ENCODE peak calls at places on chromosome 11, in eight cellular contexts. One of them, this sample, is unnamed.

GRCh38 chr11:57514538-57515331 is 767 bp downstream of the SLC43A1 start:
- DNase-seq in AG10803: peak; percentile 21
- DNase-seq in stimulated activated CD4-positive, alpha-beta T cell treated with anti-CD3 and anti-CD28 coated beads, Interleukin-1b, Interleukin-23, amount 100 ng/mL, for 24 hours: peak; percentile 51
- DNase-seq in left cardiac atrium: peak; percentile 75
- DNase-seq in stimulated activated CD8-positive, alpha-beta memory T cell treated with anti-CD3 and anti-CD28 coated beads, Interleukin-15, amount 100 ng/mL, for 24 hours: peak; percentile 17
- DNase-seq in activated T-helper 2 cell treated with anti-CD3 and anti-CD28 coated beads, Interferon-gamma antibody, Interleukin-2, Interleukin-4, amounts not matched to agents 10 μg/mL and 5 μg/mL and 100 μg/mL, durations not matched to agents 14 hours and 24 hours and 36 hours: peak; percentile 44
- DNase-seq in left ventricle myocardium superior: peak; percentile 79
- DNase-seq in fibroblast of the conjunctiva: no peak
- DNase-seq in this sample: no peak

GRCh38 chr11:73172992-73173656 is 31.0 kb upstream of the FCHSD2 start:
- DNase-seq in AG10803: no peak
- DNase-seq in stimulated activated CD8-positive, alpha-beta memory T cell treated with anti-CD3 and anti-CD28 coated beads, Interleukin-15, amount 100 ng/mL, for 24 hours: no peak
- DNase-seq in activated T-helper 2 cell treated with anti-CD3 and anti-CD28 coated beads, Interferon-gamma antibody, Interleukin-2, Interleukin-4, amounts not matched to agents 10 μg/mL and 5 μg/mL and 100 μg/mL, durations not matched to agents 14 hours and 24 hours and 36 hours: no peak
- DNase-seq in left cardiac atrium: no peak
- DNase-seq in left ventricle myocardium superior: no peak
- DNase-seq in stimulated activated CD4-positive, alpha-beta T cell treated with anti-CD3 and anti-CD28 coated beads, Interleukin-1b, Interleukin-23, amount 100 ng/mL, for 24 hours: no peak
- DNase-seq in fibroblast of the conjunctiva: no peak
- DNase-seq in this sample: no peak

GRCh38 chr11:101180481-101180880 is 50.9 kb upstream of the PGR start:
- DNase-seq in activated T-helper 2 cell treated with anti-CD3 and anti-CD28 coated beads, Interferon-gamma antibody, Interleukin-2, Interleukin-4, amounts not matched to agents 10 μg/mL and 5 μg/mL and 100 μg/mL, durations not matched to agents 14 hours and 24 hours and 36 hours: no peak
- DNase-seq in fibroblast of the conjunctiva: no peak
- DNase-seq in stimulated activated CD4-positive, alpha-beta T cell treated with anti-CD3 and anti-CD28 coated beads, Interleukin-1b, Interleukin-23, amount 100 ng/mL, for 24 hours: no peak
- DNase-seq in stimulated activated CD8-positive, alpha-beta memory T cell treated with anti-CD3 and anti-CD28 coated beads, Interleukin-15, amount 100 ng/mL, for 24 hours: no peak
- DNase-seq in left cardiac atrium: no peak
- DNase-seq in left ventricle myocardium superior: no peak
- DNase-seq in AG10803: no peak
- DNase-seq in this sample: no peak

GRCh38 chr11:132520199-132520598 is 1012.1 kb downstream of the OPCML start:
- DNase-seq in stimulated activated CD4-positive, alpha-beta T cell treated with anti-CD3 and anti-CD28 coated beads, Interleukin-1b, Interleukin-23, amount 100 ng/mL, for 24 hours: no peak
- DNase-seq in left cardiac atrium: no peak
- DNase-seq in stimulated activated CD8-positive, alpha-beta memory T cell treated with anti-CD3 and anti-CD28 coated beads, Interleukin-15, amount 100 ng/mL, for 24 hours: no peak
- DNase-seq in AG10803: peak; percentile 56
- DNase-seq in left ventricle myocardium superior: no peak
- DNase-seq in fibroblast of the conjunctiva: no peak
- DNase-seq in activated T-helper 2 cell treated with anti-CD3 and anti-CD28 coated beads, Interferon-gamma antibody, Interleukin-2, Interleukin-4, amounts not matched to agents 10 μg/mL and 5 μg/mL and 100 μg/mL, durations not matched to agents 14 hours and 24 hours and 36 hours: no peak
- DNase-seq in this sample: no peak

GRCh38 chr11:2419638-2420501 is 19.3 kb downstream of the TSSC4 start:
- DNase-seq in left cardiac atrium: peak; percentile 82
- DNase-seq in stimulated activated CD4-positive, alpha-beta T cell treated with anti-CD3 and anti-CD28 coated beads, Interleukin-1b, Interleukin-23, amount 100 ng/mL, for 24 hours: no peak
- DNase-seq in AG10803: peak; percentile 76
- DNase-seq in left ventricle myocardium superior: peak; percentile 89
- DNase-seq in fibroblast of the conjunctiva: peak; percentile 62
- DNase-seq in stimulated activated CD8-positive, alpha-beta memory T cell treated with anti-CD3 and anti-CD28 coated beads, Interleukin-15, amount 100 ng/mL, for 24 hours: no peak
- DNase-seq in activated T-helper 2 cell treated with anti-CD3 and anti-CD28 coated beads, Interferon-gamma antibody, Interleukin-2, Interleukin-4, amounts not matched to agents 10 μg/mL and 5 μg/mL and 100 μg/mL, durations not matched to agents 14 hours and 24 hours and 36 hours: peak; percentile 38
- DNase-seq in this sample: peak; percentile 45

GRCh38 chr11:12768731-12769673 is 94.8 kb downstream of the TEAD1 start:
- DNase-seq in stimulated activated CD4-positive, alpha-beta T cell treated with anti-CD3 and anti-CD28 coated beads, Interleukin-1b, Interleukin-23, amount 100 ng/mL, for 24 hours: no peak
- DNase-seq in fibroblast of the conjunctiva: no peak
- DNase-seq in AG10803: no peak
- DNase-seq in stimulated activated CD8-positive, alpha-beta memory T cell treated with anti-CD3 and anti-CD28 coated beads, Interleukin-15, amount 100 ng/mL, for 24 hours: no peak
- DNase-seq in activated T-helper 2 cell treated with anti-CD3 and anti-CD28 coated beads, Interferon-gamma antibody, Interleukin-2, Interleukin-4, amounts not matched to agents 10 μg/mL and 5 μg/mL and 100 μg/mL, durations not matched to agents 14 hours and 24 hours and 36 hours: no peak
- DNase-seq in left cardiac atrium: no peak
- DNase-seq in left ventricle myocardium superior: no peak
- DNase-seq in this sample: no peak

GRCh38 chr11:35323076-35323868 is 96.1 kb downstream of the SLC1A2 start:
- DNase-seq in left cardiac atrium: no peak
- DNase-seq in activated T-helper 2 cell treated with anti-CD3 and anti-CD28 coated beads, Interferon-gamma antibody, Interleukin-2, Interleukin-4, amounts not matched to agents 10 μg/mL and 5 μg/mL and 100 μg/mL, durations not matched to agents 14 hours and 24 hours and 36 hours: no peak
- DNase-seq in stimulated activated CD8-positive, alpha-beta memory T cell treated with anti-CD3 and anti-CD28 coated beads, Interleukin-15, amount 100 ng/mL, for 24 hours: no peak
- DNase-seq in fibroblast of the conjunctiva: no peak
- DNase-seq in left ventricle myocardium superior: no peak
- DNase-seq in stimulated activated CD4-positive, alpha-beta T cell treated with anti-CD3 and anti-CD28 coated beads, Interleukin-1b, Interleukin-23, amount 100 ng/mL, for 24 hours: no peak
- DNase-seq in AG10803: peak; percentile 53
- DNase-seq in this sample: peak; percentile 5

GRCh38 chr11:30333405-30333804 is 10.5 kb downstream of the ARL14EP start:
- DNase-seq in stimulated activated CD8-positive, alpha-beta memory T cell treated with anti-CD3 and anti-CD28 coated beads, Interleukin-15, amount 100 ng/mL, for 24 hours: no peak
- DNase-seq in stimulated activated CD4-positive, alpha-beta T cell treated with anti-CD3 and anti-CD28 coated beads, Interleukin-1b, Interleukin-23, amount 100 ng/mL, for 24 hours: no peak
- DNase-seq in activated T-helper 2 cell treated with anti-CD3 and anti-CD28 coated beads, Interferon-gamma antibody, Interleukin-2, Interleukin-4, amounts not matched to agents 10 μg/mL and 5 μg/mL and 100 μg/mL, durations not matched to agents 14 hours and 24 hours and 36 hours: no peak
- DNase-seq in left ventricle myocardium superior: no peak
- DNase-seq in fibroblast of the conjunctiva: peak; percentile 5
- DNase-seq in AG10803: no peak
- DNase-seq in left cardiac atrium: no peak
- DNase-seq in this sample: no peak

GRCh38 chr11:116312560-116313340 is 460.0 kb downstream of the BUD13 start:
- DNase-seq in stimulated activated CD8-positive, alpha-beta memory T cell treated with anti-CD3 and anti-CD28 coated beads, Interleukin-15, amount 100 ng/mL, for 24 hours: no peak
- DNase-seq in left cardiac atrium: peak; percentile 89
- DNase-seq in AG10803: peak; percentile 28
- DNase-seq in activated T-helper 2 cell treated with anti-CD3 and anti-CD28 coated beads, Interferon-gamma antibody, Interleukin-2, Interleukin-4, amounts not matched to agents 10 μg/mL and 5 μg/mL and 100 μg/mL, durations not matched to agents 14 hours and 24 hours and 36 hours: no peak
- DNase-seq in left ventricle myocardium superior: peak; percentile 91
- DNase-seq in stimulated activated CD4-positive, alpha-beta T cell treated with anti-CD3 and anti-CD28 coated beads, Interleukin-1b, Interleukin-23, amount 100 ng/mL, for 24 hours: no peak
- DNase-seq in fibroblast of the conjunctiva: peak; percentile 24
- DNase-seq in this sample: no peak

GRCh38 chr11:2347449-2347848 is 29.7 kb upstream of the CD81 start:
- DNase-seq in AG10803: no peak
- DNase-seq in left ventricle myocardium superior: no peak
- DNase-seq in stimulated activated CD4-positive, alpha-beta T cell treated with anti-CD3 and anti-CD28 coated beads, Interleukin-1b, Interleukin-23, amount 100 ng/mL, for 24 hours: no peak
- DNase-seq in activated T-helper 2 cell treated with anti-CD3 and anti-CD28 coated beads, Interferon-gamma antibody, Interleukin-2, Interleukin-4, amounts not matched to agents 10 μg/mL and 5 μg/mL and 100 μg/mL, durations not matched to agents 14 hours and 24 hours and 36 hours: no peak
- DNase-seq in fibroblast of the conjunctiva: no peak
- DNase-seq in stimulated activated CD8-positive, alpha-beta memory T cell treated with anti-CD3 and anti-CD28 coated beads, Interleukin-15, amount 100 ng/mL, for 24 hours: no peak
- DNase-seq in left cardiac atrium: no peak
- DNase-seq in this sample: no peak

GRCh38 chr11:79090191-79090590 is 350.6 kb downstream of the TENM4 start:
- DNase-seq in activated T-helper 2 cell treated with anti-CD3 and anti-CD28 coated beads, Interferon-gamma antibody, Interleukin-2, Interleukin-4, amounts not matched to agents 10 μg/mL and 5 μg/mL and 100 μg/mL, durations not matched to agents 14 hours and 24 hours and 36 hours: no peak
- DNase-seq in left cardiac atrium: no peak
- DNase-seq in left ventricle myocardium superior: no peak
- DNase-seq in fibroblast of the conjunctiva: no peak
- DNase-seq in AG10803: no peak
- DNase-seq in stimulated activated CD4-positive, alpha-beta T cell treated with anti-CD3 and anti-CD28 coated beads, Interleukin-1b, Interleukin-23, amount 100 ng/mL, for 24 hours: no peak
- DNase-seq in stimulated activated CD8-positive, alpha-beta memory T cell treated with anti-CD3 and anti-CD28 coated beads, Interleukin-15, amount 100 ng/mL, for 24 hours: no peak
- DNase-seq in this sample: no peak

GRCh38 chr11:66789097-66789890 is 53.9 kb upstream of the RCE1 start:
- DNase-seq in stimulated activated CD8-positive, alpha-beta memory T cell treated with anti-CD3 and anti-CD28 coated beads, Interleukin-15, amount 100 ng/mL, for 24 hours: no peak
- DNase-seq in activated T-helper 2 cell treated with anti-CD3 and anti-CD28 coated beads, Interferon-gamma antibody, Interleukin-2, Interleukin-4, amounts not matched to agents 10 μg/mL and 5 μg/mL and 100 μg/mL, durations not matched to agents 14 hours and 24 hours and 36 hours: no peak
- DNase-seq in left ventricle myocardium superior: no peak
- DNase-seq in AG10803: no peak
- DNase-seq in stimulated activated CD4-positive, alpha-beta T cell treated with anti-CD3 and anti-CD28 coated beads, Interleukin-1b, Interleukin-23, amount 100 ng/mL, for 24 hours: no peak
- DNase-seq in fibroblast of the conjunctiva: no peak
- DNase-seq in left cardiac atrium: no peak
- DNase-seq in this sample: no peak

GRCh38 chr11:126111458-126112116 is 48.9 kb upstream of the CDON start:
- DNase-seq in stimulated activated CD4-positive, alpha-beta T cell treated with anti-CD3 and anti-CD28 coated beads, Interleukin-1b, Interleukin-23, amount 100 ng/mL, for 24 hours: no peak
- DNase-seq in left ventricle myocardium superior: peak; percentile 65
- DNase-seq in left cardiac atrium: peak; percentile 46
- DNase-seq in stimulated activated CD8-positive, alpha-beta memory T cell treated with anti-CD3 and anti-CD28 coated beads, Interleukin-15, amount 100 ng/mL, for 24 hours: no peak
- DNase-seq in activated T-helper 2 cell treated with anti-CD3 and anti-CD28 coated beads, Interferon-gamma antibody, Interleukin-2, Interleukin-4, amounts not matched to agents 10 μg/mL and 5 μg/mL and 100 μg/mL, durations not matched to agents 14 hours and 24 hours and 36 hours: no peak
- DNase-seq in fibroblast of the conjunctiva: no peak
- DNase-seq in AG10803: no peak
- DNase-seq in this sample: no peak

This sample was measured in amniotic stem cell.